ENCODE peak calls at places on chromosomes 2 and 18, in four cellular contexts. A is K562, O is GM12878, I is HepG2. B is an unnamed sample.

GRCh38 chr2:229350928-229351327 is 79.8 kb upstream of the PID1 start:
- DNase-seq in I (no peak), A (no peak), O (no peak), B (no peak)

GRCh38 chr18:22167471-22168151 is 1.8 kb upstream of the GATA6 start:
- DNase-seq in O (no peak), A (no peak), I (no peak), B (peak)

GRCh38 chr2:96092896-96093295 is 23.5 kb downstream of the ADRA2B start:
- DNase-seq in I (no peak), A (no peak), O (no peak), B (no peak)

GRCh38 chr18:75433098-75433497 is 5.6 kb upstream of the SMIM21 start:
- DNase-seq in I (no peak), A (no peak), O (no peak), B (no peak)

GRCh38 chr18:41436772-41437171 is 518.3 kb upstream of the PIK3C3 start:
- DNase-seq in I (no peak), A (no peak), O (no peak), B (no peak)

GRCh38 chr18:50805732-50806131 is 14.1 kb downstream of the MRO start:
- DNase-seq in A (no peak), I (no peak), O (no peak), B (no peak)

GRCh38 chr2:237026981-237027711 is 58.5 kb upstream of the COPS8 start:
- DNase-seq in A (peak), O (no peak), I (peak), B (peak)

GRCh38 chr18:63773616-63774015 is 1.6 kb upstream of the SERPINB7 start:
- DNase-seq in O (no peak), A (no peak), I (no peak), B (no peak)

GRCh38 chr18:25057491-25058050 is 294.4 kb downstream of the ZNF521 start:
- DNase-seq in I (no peak), O (no peak), A (no peak), B (no peak)

GRCh38 chr2:32688511-32688910 is 60.7 kb downstream of the TTC27 start:
- DNase-seq in A (no peak), I (no peak), O (no peak), B (no peak)

GRCh38 chr2:72028996-72029395 is 118.7 kb downstream of the CYP26B1 start:
- DNase-seq in O (no peak), I (no peak), A (no peak), B (no peak)

GRCh38 chr18:23994361-23994902 is 20.1 kb upstream of the TTC39C start:
- DNase-seq in O (no peak), I (peak), A (no peak), B (no peak)

GRCh38 chr2:203960791-203961190 is 24.2 kb downstream of the ICOS start:
- DNase-seq in O (no peak), A (no peak), I (no peak), B (no peak)

GRCh38 chr18:13405305-13406038 is 186.9 kb downstream of the LDLRAD4 start:
- DNase-seq in O (no peak), I (no peak), A (no peak), B (no peak)

GRCh38 chr2:102029405-102029804 is 37.6 kb downstream of the IL1R2 start:
- DNase-seq in O (no peak), I (no peak), A (no peak), B (no peak)

GRCh38 chr18:48455555-48456478 is 46.6 kb upstream of the ZBTB7C start:
- DNase-seq in O (no peak), A (no peak), I (no peak), B (no peak)

GRCh38 chr2:149768320-149768799 is 180.8 kb upstream of the MMADHC start:
- DNase-seq in I (no peak), O (no peak), A (no peak), B (no peak)

GRCh38 chr2:234911271-234911670 is 40.5 kb upstream of the SH3BP4 start:
- DNase-seq in O (no peak), A (no peak), I (no peak), B (no peak)

GRCh38 chr2:166384774-166385173 is 9.0 kb upstream of the SCN9A start:
- DNase-seq in I (peak), A (peak), O (no peak), B (no peak)

GRCh38 chr2:34102359-34102758 is 503.3 kb upstream of the FAM98A start:
- DNase-seq in A (no peak), O (no peak), I (no peak), B (no peak)

GRCh38 chr2:211468881-211469280 is 912.5 kb downstream of the CPS1 start:
- DNase-seq in O (no peak), A (no peak), I (no peak), B (no peak)

GRCh38 chr2:161415467-161416293 is 417 bp upstream of the TBR1 start:
- DNase-seq in O (no peak), I (peak), A (no peak), B (no peak)

GRCh38 chr2:188365058-188365641 is 73.5 kb downstream of the GULP1 start:
- DNase-seq in I (no peak), O (no peak), A (no peak), B (no peak)

GRCh38 chr2:39603436-39603835 is 62.3 kb upstream of the TMEM178A start:
- DNase-seq in A (no peak), I (no peak), O (no peak), B (no peak)

DNA sequence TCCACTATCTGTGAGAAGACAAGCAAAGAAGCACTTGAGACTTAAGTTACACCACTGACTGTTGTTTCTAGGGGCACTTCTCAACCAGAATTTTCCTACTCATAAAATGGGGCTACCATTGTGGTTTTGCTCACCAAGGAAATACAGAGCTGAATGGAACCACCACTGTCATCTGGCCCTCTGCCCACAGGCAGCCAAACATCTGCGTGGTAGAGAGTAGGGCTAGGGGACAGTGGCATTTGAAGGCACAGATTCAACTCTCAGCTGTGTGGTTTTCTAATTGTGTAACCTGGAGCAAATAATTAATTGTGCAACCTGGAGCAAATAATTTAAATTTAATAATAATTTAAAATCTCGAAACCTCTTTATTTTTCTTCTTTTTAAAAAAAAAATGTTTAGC is 79.6 kb downstream of the PDE11A start:
- DNase-seq in O (no peak), A (no peak), I (no peak), B (no peak)
- TF ChIP-seq SP1 in O (no peak), A (no peak), I (no peak), B (no peak)

GRCh38 chr2:9972621-9973445 is 21.3 kb downstream of the GRHL1 start:
- DNase-seq in A (no peak), O (no peak), I (no peak), B (no peak)
- TF ChIP-seq CBFB in A (no peak), O (no peak), I (no peak), B (no peak)

DNA sequence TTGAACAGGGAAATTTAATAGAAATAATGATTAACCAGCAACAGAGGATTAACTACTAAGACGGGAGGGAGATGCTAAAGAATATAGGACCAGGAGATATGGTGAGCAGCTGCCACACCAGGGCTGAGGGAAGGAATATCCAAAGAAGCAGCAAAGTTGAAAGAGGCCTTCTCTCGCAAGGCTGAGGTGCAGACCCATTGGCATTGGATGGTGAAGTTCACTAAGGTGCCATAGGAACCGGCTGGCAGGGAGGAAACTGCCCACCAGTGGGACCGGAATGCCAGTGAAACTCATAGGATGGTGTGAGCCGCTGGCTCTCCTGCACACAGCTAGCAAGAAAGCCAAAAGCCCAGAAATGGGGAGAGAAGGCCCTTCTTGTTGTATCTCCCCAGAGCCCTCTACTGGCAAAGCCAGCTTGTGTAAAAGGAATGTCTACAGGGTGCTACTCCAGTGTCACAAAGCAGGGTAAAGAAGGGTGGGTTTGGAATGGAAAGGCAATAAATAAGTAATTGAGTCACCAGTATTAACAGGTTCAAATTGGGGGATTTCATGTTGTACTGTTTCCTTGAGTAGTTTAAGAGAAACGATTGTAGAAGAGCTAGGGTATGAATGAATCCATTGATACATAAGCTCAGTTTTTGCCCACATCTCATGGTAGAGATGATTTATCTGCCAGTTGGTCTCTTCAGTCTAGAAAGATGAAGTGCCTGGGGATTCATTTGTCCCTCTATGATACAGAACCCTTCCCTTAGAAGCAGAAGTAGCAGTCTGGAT is 36.0 kb downstream of the FARP2 start:
- DNase-seq in O (no peak), A (no peak), I (peak), B (peak)
- TF ChIP-seq SP1 in O (no peak), A (no peak), I (no peak), B (no peak)

GRCh38 chr18:36035253-36035652 is 32.1 kb downstream of the RPRD1A start:
- DNase-seq in A (no peak), I (no peak), O (no peak), B (no peak)
- TF ChIP-seq CBFB in A (no peak), I (no peak), O (no peak), B (no peak)

DNA sequence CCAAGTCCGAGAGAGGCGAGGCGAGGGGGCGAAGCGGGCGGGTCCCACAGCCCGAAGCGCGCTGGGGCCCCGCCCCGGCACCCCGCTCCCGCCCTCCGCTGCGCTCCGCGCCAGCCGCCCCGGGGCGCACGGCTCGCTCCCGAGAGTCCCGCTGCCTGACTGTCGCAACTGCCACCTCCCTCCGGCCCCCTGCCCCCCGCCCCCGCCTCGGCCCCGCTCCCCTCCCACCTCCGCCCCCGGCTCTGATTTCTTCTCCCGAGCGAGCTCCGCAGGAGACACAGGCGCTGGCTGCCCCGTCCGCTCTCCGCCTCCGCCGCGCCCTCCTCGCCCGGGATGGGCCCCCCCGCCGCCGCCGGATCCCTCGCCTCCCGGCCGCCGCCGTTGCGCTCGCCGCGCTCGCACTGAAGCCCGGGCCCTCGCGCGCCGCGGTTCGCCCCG is at the start of gene WNT6:
- DNase-seq in O (no peak), I (no peak), A (peak), B (no peak)
- TF ChIP-seq SP1 in O (no peak), I (no peak), A (no peak), B (no peak)

GRCh38 chr2:238811765-238812164 is 36.1 kb upstream of the TWIST2 start:
- DNase-seq in O (no peak), A (no peak), I (no peak), B (no peak)

GRCh38 chr2:238808761-238809160 is 39.1 kb upstream of the TWIST2 start:
- DNase-seq in A (peak), O (no peak), I (no peak), B (no peak)

GRCh38 chr2:238811293-238811692 is 36.6 kb upstream of the TWIST2 start:
- DNase-seq in O (no peak), I (no peak), A (no peak), B (no peak)

GRCh38 chr2:238813109-238813508 is 34.8 kb upstream of the TWIST2 start:
- DNase-seq in O (no peak), A (no peak), I (no peak), B (no peak)

GRCh38 chr2:238810321-238810720 is 37.6 kb upstream of the TWIST2 start:
- DNase-seq in O (no peak), I (no peak), A (no peak), B (no peak)
- TF ChIP-seq CBFB in O (no peak), I (no peak), A (no peak), B (no peak)

DNA sequence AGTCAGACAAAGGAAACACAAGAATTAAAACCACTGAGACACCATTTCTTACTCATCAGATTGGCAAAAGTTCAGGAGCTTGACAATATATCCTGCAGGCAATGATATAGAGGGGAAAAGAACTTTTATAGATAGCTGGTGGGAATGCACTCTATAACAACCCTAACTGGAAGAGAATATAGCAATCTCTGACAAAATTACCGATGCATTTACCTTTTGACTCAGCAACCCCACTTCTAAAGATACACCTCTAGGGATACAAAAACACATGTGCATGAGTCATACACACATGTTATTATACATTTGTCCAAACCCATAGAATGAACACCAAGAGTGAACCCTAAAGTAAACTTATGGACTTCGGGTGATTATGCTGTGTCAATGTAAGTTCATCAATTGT is 79.4 kb upstream of the SRD5A2 start:
- DNase-seq in I (no peak), O (no peak), A (no peak), B (no peak)
- TF ChIP-seq SP1 in I (no peak), O (no peak), A (no peak), B (no peak)

B was measured in WTC11.